ENCODE peak calls at places on chromosomes 3 and 15, in four cellular contexts. L is heart left ventricle, W is SK-N-SH, I is RWPE1. K is an unnamed sample.

GRCh38 chr3:68771683-68772082 is 160.7 kb downstream of the TAFA4 start:
- DNase-seq in L (no peak), I (no peak), W (no peak), K (no peak)

GRCh38 chr3:179558742-179559364 is 3.9 kb upstream of the ACTL6A start:
- DNase-seq in I (peak; percentile 59), W (peak; percentile 82), L (peak; percentile 65), K (peak; percentile 90)

GRCh38 chr3:61768284-61769012 is 207.1 kb downstream of the PTPRG start:
- DNase-seq in I (peak; percentile 1), L (no peak), W (no peak), K (no peak)

GRCh38 chr15:59611277-59612260 is at the start of gene GCNT3:
- DNase-seq in W (no peak), I (peak; percentile 34), L (no peak), K (no peak)

GRCh38 chr15:58066042-58066867 is 744 bp upstream of the ALDH1A2 start:
- DNase-seq in L (peak; percentile 69), W (peak; percentile 89), I (peak; percentile 71), K (peak; percentile 90)

GRCh38 chr15:64354683-64355558 is 1.1 kb downstream of the CSNK1G1 start:
- DNase-seq in W (no peak), I (no peak), L (no peak), K (no peak)

GRCh38 chr3:141072950-141073349 is 21.8 kb downstream of the SPSB4 start:
- DNase-seq in I (no peak), W (no peak), L (no peak), K (no peak)

GRCh38 chr15:100934166-100934565 is 15.0 kb downstream of the LRRK1 start:
- DNase-seq in W (no peak), I (no peak), L (no peak), K (no peak)

GRCh38 chr15:62647195-62647865 is 395.2 kb upstream of the TPM1 start:
- DNase-seq in L (no peak), I (peak; percentile 69), W (no peak), K (no peak)

GRCh38 chr3:160450846-160451245 is 1.3 kb upstream of the TRIM59 start:
- DNase-seq in W (peak; percentile 29), L (no peak), I (no peak), K (no peak)

GRCh38 chr15:31352911-31353811 is 26.5 kb downstream of the KLF13 start:
- DNase-seq in L (peak; percentile 88), W (peak; percentile 81), I (no peak), K (no peak)

GRCh38 chr15:72579814-72580213 is 74.7 kb upstream of the GOLGA6B start:
- DNase-seq in W (no peak), L (no peak), I (no peak), K (no peak)

GRCh38 chr3:22263042-22263441 is 512.0 kb upstream of the ZNF385D start:
- DNase-seq in I (peak; percentile 14), L (no peak), W (no peak), K (no peak)

GRCh38 chr3:49403891-49404290 is 7.9 kb downstream of the RHOA start:
- DNase-seq in I (no peak), W (no peak), L (no peak), K (no peak)

GRCh38 chr3:125589743-125590142 is 5.6 kb downstream of the OSBPL11 start:
- DNase-seq in I (no peak), L (no peak), W (no peak), K (no peak)

GRCh38 chr15:80787238-80787805 is 8.2 kb downstream of the CEMIP start:
- DNase-seq in L (no peak), W (peak; percentile 25), I (no peak), K (peak; percentile 53)

GRCh38 chr15:48361690-48362089 is 30.5 kb downstream of the DUT start:
- DNase-seq in W (no peak), L (no peak), I (no peak), K (no peak)

GRCh38 chr3:170171563-170171962 is 10.0 kb downstream of the PHC3 start:
- DNase-seq in I (no peak), L (no peak), W (no peak), K (no peak)

GRCh38 chr15:25883860-25884259 is 20.7 kb upstream of the ATP10A start:
- DNase-seq in L (no peak), I (peak; percentile 21), W (no peak), K (no peak)

GRCh38 chr3:6120786-6121185 is 740.1 kb upstream of the GRM7 start:
- DNase-seq in L (no peak), W (no peak), I (no peak), K (no peak)

GRCh38 chr3:107690522-107691138 is 167.9 kb downstream of the BBX start:
- DNase-seq in L (no peak), W (peak; percentile 35), I (peak; percentile 36), K (no peak)

GRCh38 chr3:16512435-16513140 is 911 bp downstream of the RFTN1 start:
- DNase-seq in W (peak; percentile 67), L (peak; percentile 52), I (peak; percentile 5), K (peak; percentile 64)

GRCh38 chr3:38120690-38121450 is 16.1 kb downstream of the ACAA1 start:
- DNase-seq in L (peak; percentile 12), I (no peak), W (no peak), K (peak; percentile 38)

GRCh38 chr15:95558131-95558530 is 772.4 kb upstream of the NR2F2 start:
- DNase-seq in W (no peak), L (no peak), I (peak; percentile 18), K (no peak)

GRCh38 chr15:40075298-40076044 is 33.2 kb downstream of the BMF start:
- DNase-seq in L (no peak), W (no peak), I (no peak), K (no peak)

GRCh38 chr15:77021088-77021481 is 26.2 kb downstream of the PSTPIP1 start:
- DNase-seq in L (no peak), I (no peak), W (no peak), K (peak; percentile 28)

DNA sequence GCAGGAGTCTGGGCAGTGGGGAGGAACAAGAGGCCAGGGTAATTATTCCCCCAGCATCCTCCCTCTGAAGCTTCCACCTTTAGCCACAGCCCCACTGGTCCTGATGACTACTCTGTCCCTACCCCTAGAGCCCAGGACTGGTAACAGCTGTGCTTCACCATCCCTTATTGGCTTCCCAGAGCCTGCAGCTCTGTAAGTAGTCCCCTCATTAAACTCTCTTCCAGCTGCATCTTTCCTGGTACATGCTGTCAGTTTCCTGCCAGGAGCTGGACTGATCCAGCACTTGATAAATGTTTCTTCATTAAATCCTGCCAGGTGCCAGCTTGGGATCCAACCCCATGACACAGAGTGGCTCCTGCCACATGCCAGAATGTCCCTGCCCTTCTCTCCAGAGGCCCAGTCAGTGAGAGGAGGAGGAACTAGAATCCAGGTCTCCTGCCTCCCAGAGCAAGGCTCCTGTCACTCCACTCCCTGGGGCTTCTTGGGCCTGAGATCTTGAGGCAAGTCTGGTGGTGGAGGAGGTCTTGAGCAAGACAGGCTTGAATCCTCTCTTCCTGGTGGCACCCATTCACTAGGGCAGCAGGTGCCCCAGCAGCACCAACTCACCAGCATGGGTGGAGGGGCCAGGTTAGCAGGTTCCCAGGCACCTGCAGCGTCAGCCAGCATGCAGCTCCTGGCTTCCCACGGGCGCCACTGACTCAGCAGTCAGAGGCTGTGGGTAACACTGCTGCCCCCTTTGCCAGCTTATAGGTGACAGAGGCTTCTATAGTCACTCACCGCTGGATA is 27.6 kb downstream of the FBXW12 start:
- DNase-seq in I (no peak), L (no peak), W (peak; percentile 45), K (peak; percentile 57)
- H3K27ac ChIP-seq in I (peak overlapping the region; percentile 99), L (no peak overlapping the region), W (peak overlapping the region; percentile 60), K (peak overlapping the region; percentile 53)

DNA sequence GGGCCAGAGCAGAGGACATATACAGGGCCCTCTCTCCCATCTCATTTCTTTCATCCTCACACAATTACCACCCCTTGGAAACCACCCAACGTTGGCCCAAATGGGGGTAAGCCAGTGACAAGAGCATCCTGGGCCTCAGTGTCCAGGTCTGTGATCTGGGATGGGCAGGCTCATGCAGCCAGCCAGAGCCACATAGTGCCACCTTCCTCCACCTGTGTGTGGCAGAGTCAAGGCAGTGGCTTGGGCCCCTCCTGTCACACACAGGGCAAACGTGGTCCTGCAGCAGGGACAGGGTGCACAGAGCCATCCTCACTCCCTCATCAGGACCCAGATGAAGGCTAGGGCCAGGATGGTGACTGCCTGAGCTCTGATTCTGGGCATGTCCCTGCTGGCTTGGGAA is 2.3 kb upstream of the MYL3 start:
- DNase-seq in L (no peak), W (no peak), I (no peak), K (no peak)
- H3K27ac ChIP-seq in L (no peak overlapping the region), W (no peak overlapping the region), I (peak overlapping the region; percentile 58), K (no peak overlapping the region)

GRCh38 chr3:58184982-58185360 is 25.8 kb downstream of the DNASE1L3 start:
- DNase-seq in W (no peak), I (no peak), L (no peak), K (no peak)

GRCh38 chr3:58183891-58184290 is 26.9 kb downstream of the DNASE1L3 start:
- DNase-seq in I (no peak), W (no peak), L (no peak), K (no peak)

GRCh38 chr3:58180940-58181587 is 29.7 kb downstream of the DNASE1L3 start:
- DNase-seq in W (no peak), L (no peak), I (peak; percentile 41), K (no peak)

GRCh38 chr3:58184309-58184981 is 26.3 kb downstream of the DNASE1L3 start:
- DNase-seq in L (no peak), W (no peak), I (no peak), K (no peak)

DNA sequence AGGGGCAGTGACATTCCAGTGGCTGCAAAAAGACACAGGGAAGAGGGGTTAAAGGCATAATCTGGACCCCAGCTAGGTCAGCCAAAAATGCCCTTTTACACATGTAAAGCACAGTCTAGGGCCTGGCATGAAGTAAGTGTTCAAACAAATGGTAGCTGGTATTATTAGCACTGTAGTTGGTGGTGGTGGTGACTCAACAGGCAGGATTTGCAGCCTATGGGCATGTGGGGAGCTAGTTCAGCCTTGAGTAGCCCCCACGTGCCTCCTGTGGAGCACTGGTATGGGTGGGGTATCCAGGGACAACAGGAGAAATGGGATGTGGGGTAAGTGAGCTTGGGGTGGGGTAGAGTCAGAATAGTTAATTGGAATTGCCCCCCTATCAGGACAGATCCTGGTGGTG is 27.6 kb downstream of the DNASE1L3 start:
- DNase-seq in W (no peak), L (no peak), I (no peak), K (no peak)
- H3K27ac ChIP-seq in W (no peak overlapping the region), L (no peak overlapping the region), I (no peak overlapping the region), K (no peak overlapping the region)

GRCh38 chr3:178381555-178381954 is 154.7 kb upstream of the KCNMB2 start:
- DNase-seq in I (no peak), L (no peak), W (no peak), K (no peak)

GRCh38 chr3:178384302-178384939 is 151.8 kb upstream of the KCNMB2 start:
- DNase-seq in W (peak; percentile 44), I (no peak), L (no peak), K (no peak)

GRCh38 chr3:178381971-178382370 is 154.3 kb upstream of the KCNMB2 start:
- DNase-seq in I (no peak), W (no peak), L (no peak), K (no peak)

GRCh38 chr3:178385280-178385952 is 150.8 kb upstream of the KCNMB2 start:
- DNase-seq in L (no peak), I (peak; percentile 27), W (peak; percentile 52), K (peak; percentile 67)

DNA sequence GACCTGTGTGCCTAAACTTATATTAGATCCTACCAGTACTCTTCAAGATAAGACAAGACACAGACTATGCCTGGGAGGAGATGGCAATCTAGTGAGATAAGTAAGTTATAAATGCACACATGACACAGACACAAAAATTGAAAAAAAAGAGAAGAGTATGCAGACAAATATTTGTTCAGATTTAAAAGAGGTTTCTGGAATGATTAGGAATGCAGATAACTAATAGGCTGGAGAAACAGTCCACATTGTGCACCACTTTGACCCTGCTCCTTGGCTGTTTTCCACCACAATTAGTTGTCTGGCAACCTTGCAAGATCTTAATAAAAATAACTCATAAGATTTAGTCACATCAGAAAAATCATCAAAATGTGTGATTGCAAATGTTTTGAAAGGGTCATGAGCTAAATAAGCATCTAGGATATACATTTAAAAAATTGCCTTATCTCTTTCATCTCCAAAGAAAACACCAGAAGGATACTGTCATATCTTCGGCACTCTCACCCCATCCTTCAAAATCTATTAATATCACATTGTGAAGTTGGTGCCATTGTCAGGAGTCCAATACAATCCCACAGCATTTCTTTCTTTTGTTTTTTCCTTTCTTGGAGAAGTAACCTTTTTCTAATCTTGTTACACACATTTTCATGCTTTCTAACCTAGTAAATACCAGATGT is 153.7 kb upstream of the KCNMB2 start:
- DNase-seq in I (no peak), W (no peak), L (no peak), K (no peak)
- H3K27ac ChIP-seq in I (no peak overlapping the region), W (peak overlapping the region; percentile 95), L (no peak overlapping the region), K (no peak overlapping the region)